ENCODE peak calls at places on chromosomes 13 and 19, in nine cellular contexts. V is AG20443; R is uterus; I is ELR; Z is lung; J is amygdala; T is left cardiac atrium; O is CD8-positive, alpha-beta T cell; E is activated T-helper 9 cell treated with anti-CD3 and anti-CD28 coated beads, Interleukin-2, amount 50 U/mL, for 16 hours. D is an unnamed sample.

GRCh38 chr19:19628499-19629134 is 597 bp upstream of the LPAR2 start:
- DNase-seq in O (peak), Z (no peak), R (no peak), J (no peak), T (no peak), E (peak), V (no peak), I (peak), D (peak)

GRCh38 chr13:86765462-86765861 is 905.7 kb upstream of the SLITRK5 start:
- DNase-seq in T (no peak), Z (no peak), I (no peak), E (no peak), O (no peak), V (no peak), J (no peak), R (no peak), D (no peak)

GRCh38 chr13:30895773-30896172 is 10.3 kb upstream of the MEDAG start:
- DNase-seq in E (no peak), J (no peak), T (peak), R (peak), O (no peak), I (peak), V (peak), Z (no peak), D (peak)

GRCh38 chr19:40921005-40921897 is 39.2 kb upstream of the CYP2A7 start:
- DNase-seq in I (peak), V (no peak), T (no peak), J (no peak), Z (peak), E (no peak), O (no peak), R (no peak), D (no peak)

GRCh38 chr19:32208060-32208459 is 137.3 kb upstream of the ZNF507 start:
- DNase-seq in Z (no peak), J (no peak), E (no peak), V (no peak), I (no peak), O (no peak), R (no peak), T (no peak), D (no peak)

GRCh38 chr13:71602327-71602726 is 264.7 kb downstream of the DACH1 start:
- DNase-seq in Z (no peak), T (no peak), R (no peak), E (no peak), I (no peak), V (no peak), J (no peak), O (no peak), D (no peak)

GRCh38 chr19:43395561-43395960 is 19.1 kb upstream of the TEX101 start:
- DNase-seq in E (no peak), T (no peak), J (no peak), R (no peak), V (no peak), Z (no peak), I (no peak), O (no peak), D (no peak)

GRCh38 chr13:46160474-46161066 is 21.4 kb downstream of the LCP1 start:
- DNase-seq in O (no peak), T (no peak), J (no peak), Z (no peak), V (peak), E (no peak), R (no peak), I (peak), D (peak)

GRCh38 chr19:8320564-8321066 is 560 bp downstream of the NDUFA7 start:
- DNase-seq in T (no peak), Z (no peak), I (peak), V (no peak), E (no peak), O (peak), R (no peak), J (no peak), D (no peak)

GRCh38 chr19:38710928-38711725 is 33.1 kb downstream of the CAPN12 start:
- DNase-seq in O (no peak), Z (no peak), E (no peak), I (peak), V (peak), T (no peak), R (no peak), J (no peak), D (no peak)

GRCh38 chr13:99517984-99518383 is 16.7 kb downstream of the TM9SF2 start:
- DNase-seq in T (no peak), V (no peak), E (no peak), R (no peak), Z (no peak), O (no peak), J (no peak), I (no peak), D (no peak)

GRCh38 chr19:16204005-16204294 is 6.2 kb downstream of the AP1M1 start:
- DNase-seq in Z (no peak), V (no peak), I (no peak), J (no peak), E (no peak), T (no peak), R (no peak), O (no peak), D (no peak)

GRCh38 chr13:62209539-62209938 is 793.9 kb upstream of the PCDH20 start:
- DNase-seq in T (no peak), E (no peak), R (no peak), Z (no peak), O (no peak), V (no peak), I (peak), J (no peak), D (no peak)

GRCh38 chr13:26923824-26924605 is 163.4 kb upstream of the GPR12 start:
- DNase-seq in E (no peak), Z (no peak), O (no peak), T (no peak), R (no peak), J (no peak), I (peak), V (peak), D (peak)

GRCh38 chr19:1079566-1080111 is 12.7 kb downstream of the ARHGAP45 start:
- DNase-seq in R (no peak), I (no peak), E (peak), O (peak), J (no peak), T (no peak), Z (no peak), V (no peak), D (no peak)

GRCh38 chr19:40607311-40607871 is 6.2 kb downstream of the LTBP4 start:
- DNase-seq in R (no peak), Z (no peak), I (no peak), E (no peak), J (no peak), O (no peak), T (no peak), V (no peak), D (no peak)

GRCh38 chr19:6664916-6665315 is 5.0 kb downstream of the TNFSF14 start:
- DNase-seq in V (no peak), O (no peak), E (no peak), I (no peak), R (no peak), T (no peak), J (no peak), Z (no peak), D (no peak)

GRCh38 chr13:49098198-49098597 is 121.9 kb upstream of the MLNR start:
- DNase-seq in V (peak), E (no peak), R (peak), O (no peak), T (no peak), I (peak), J (no peak), Z (no peak), D (peak)

GRCh38 chr19:15381864-15382263 is 2.3 kb upstream of the AKAP8 start:
- DNase-seq in O (no peak), V (no peak), I (no peak), Z (no peak), R (no peak), E (no peak), J (peak), T (no peak), D (no peak)

GRCh38 chr13:39971526-39971925 is 316.1 kb downstream of the COG6 start:
- DNase-seq in E (no peak), R (no peak), O (no peak), J (no peak), I (no peak), V (no peak), T (no peak), Z (no peak), D (no peak)

GRCh38 chr13:75818181-75819110 is 182.3 kb downstream of the LMO7 start:
- DNase-seq in E (no peak), O (no peak), T (no peak), V (no peak), Z (no peak), J (no peak), R (no peak), I (no peak), D (no peak)

GRCh38 chr13:44108345-44108858 is 228.7 kb downstream of the LACC1 start:
- DNase-seq in O (no peak), E (no peak), Z (no peak), T (peak), V (no peak), J (no peak), I (no peak), R (no peak), D (no peak)

GRCh38 chr13:99812611-99813010 is 159.0 kb downstream of the ZIC5 start:
- DNase-seq in R (no peak), O (no peak), V (peak), T (no peak), I (peak), J (no peak), Z (no peak), E (no peak), D (peak)

GRCh38 chr19:4829001-4829712 is 2.4 kb downstream of the TICAM1 start:
- DNase-seq in J (no peak), T (no peak), I (no peak), R (no peak), E (no peak), O (no peak), V (no peak), Z (no peak), D (no peak)

GRCh38 chr13:113747291-113747833 is 11.7 kb upstream of the TMEM255B start:
- DNase-seq in Z (no peak), T (peak), R (no peak), V (no peak), E (no peak), J (no peak), O (no peak), I (no peak), D (no peak)

GRCh38 chr19:1400281-1401137 is 833 bp downstream of the GAMT start:
- DNase-seq in J (no peak), V (peak), T (peak), I (peak), R (no peak), E (no peak), Z (no peak), O (no peak), D (peak)

GRCh38 chr13:112735791-112736190 is 46.0 kb downstream of the ATP11A start:
- DNase-seq in Z (no peak), J (no peak), O (no peak), E (no peak), T (no peak), V (no peak), I (no peak), R (no peak), D (no peak)

GRCh38 chr13:43054803-43055802 is 31.7 kb downstream of the DNAJC15 start:
- DNase-seq in E (no peak), T (peak), Z (no peak), I (peak), V (peak), J (no peak), O (peak), R (peak), D (peak)

GRCh38 chr13:54445865-54446264 is 1417.3 kb downstream of the OLFM4 start:
- DNase-seq in O (no peak), J (no peak), I (no peak), E (no peak), T (no peak), Z (no peak), R (no peak), V (no peak), D (no peak)

D was measured in AG10803.